ENCODE peak calls at places on chromosomes 7 and 10, in four cellular contexts. Q is B cell, D is Calu3, S is NT2/D1. L is an unnamed sample.

GRCh38 chr7:117616694-117617093 is 136.9 kb downstream of the CFTR start:
- DNase-seq in S (no peak), Q (no peak), D (no peak), L (no peak)

GRCh38 chr10:1291178-1292090 is 235.2 kb downstream of the WDR37 start:
- DNase-seq in S (no peak), Q (no peak), D (no peak), L (no peak)

GRCh38 chr10:106960812-106961211 is 203.7 kb downstream of the SORCS1 start:
- DNase-seq in Q (no peak), S (no peak), D (no peak), L (no peak)

GRCh38 chr10:3538850-3539531 is 246.0 kb downstream of the KLF6 start:
- DNase-seq in Q (no peak), D (peak; percentile 5), S (peak; percentile 28), L (no peak)

GRCh38 chr10:29712108-29712507 is 77.3 kb upstream of the SVIL start:
- DNase-seq in S (no peak), Q (no peak), D (peak; percentile 53), L (no peak)

GRCh38 chr7:50577569-50577968 is 12.4 kb upstream of the DDC start:
- DNase-seq in D (no peak), S (no peak), Q (no peak), L (no peak)

GRCh38 chr10:79422178-79422892 is 23.1 kb downstream of the ZCCHC24 start:
- DNase-seq in D (no peak), S (no peak), Q (no peak), L (no peak)

GRCh38 chr10:45410807-45411606 is 37.0 kb downstream of the ALOX5 start:
- DNase-seq in D (no peak), Q (no peak), S (no peak), L (no peak)